ENCODE peak calls at places on chromosomes 5 and 9, in eight cellular contexts. X, M, Z, D, R, H, P and U are unnamed samples.

GRCh38 chr9:133629221-133630110 is 6.7 kb upstream of the DBH start:
- DNase-seq in Z (no peak), H (no peak), R (no peak), P (no peak), X (no peak), M (no peak), D (no peak), U (no peak)

GRCh38 chr5:67133217-67133616 is 63.4 kb downstream of the CD180 start:
- DNase-seq in R (no peak), P (no peak), X (no peak), D (no peak), Z (no peak), M (no peak), H (no peak), U (no peak)

GRCh38 chr5:132498152-132498551 is 7.6 kb upstream of the IRF1 start:
- DNase-seq in D (peak), Z (peak), H (peak), X (no peak), M (peak), P (peak), R (no peak), U (no peak)

GRCh38 chr9:8677725-8678124 is 878.1 kb upstream of the DMAC1 start:
- DNase-seq in P (no peak), R (no peak), H (no peak), X (no peak), D (no peak), Z (no peak), M (no peak), U (no peak)

GRCh38 chr5:53318303-53318702 is 162.1 kb upstream of the FST start:
- DNase-seq in H (no peak), Z (no peak), P (no peak), M (no peak), D (no peak), R (no peak), X (no peak), U (no peak)

GRCh38 chr5:111083323-111083722 is 8.8 kb upstream of the WDR36 start:
- DNase-seq in D (no peak), Z (no peak), P (no peak), H (no peak), X (no peak), M (no peak), R (no peak), U (no peak)

GRCh38 chr9:2227468-2227867 is 212.3 kb downstream of the SMARCA2 start:
- DNase-seq in D (no peak), R (no peak), H (no peak), M (no peak), Z (no peak), X (no peak), P (no peak), U (no peak)

GRCh38 chr5:137344723-137345322 is 154.3 kb downstream of the SPOCK1 start:
- DNase-seq in D (peak), M (no peak), Z (no peak), X (peak), H (no peak), P (no peak), R (peak), U (no peak)

GRCh38 chr5:56195016-56195415 is 38.1 kb downstream of the ANKRD55 start:
- DNase-seq in P (no peak), R (no peak), X (no peak), H (no peak), Z (no peak), D (no peak), M (no peak), U (no peak)

GRCh38 chr5:23268136-23268535 is 239.3 kb upstream of the PRDM9 start:
- DNase-seq in H (no peak), Z (no peak), X (no peak), R (no peak), P (no peak), D (no peak), M (no peak), U (no peak)

GRCh38 chr5:37071901-37072581 is 177.1 kb downstream of the CPLANE1 start:
- DNase-seq in X (no peak), P (no peak), M (no peak), D (no peak), R (peak), Z (no peak), H (no peak), U (peak)

DNA sequence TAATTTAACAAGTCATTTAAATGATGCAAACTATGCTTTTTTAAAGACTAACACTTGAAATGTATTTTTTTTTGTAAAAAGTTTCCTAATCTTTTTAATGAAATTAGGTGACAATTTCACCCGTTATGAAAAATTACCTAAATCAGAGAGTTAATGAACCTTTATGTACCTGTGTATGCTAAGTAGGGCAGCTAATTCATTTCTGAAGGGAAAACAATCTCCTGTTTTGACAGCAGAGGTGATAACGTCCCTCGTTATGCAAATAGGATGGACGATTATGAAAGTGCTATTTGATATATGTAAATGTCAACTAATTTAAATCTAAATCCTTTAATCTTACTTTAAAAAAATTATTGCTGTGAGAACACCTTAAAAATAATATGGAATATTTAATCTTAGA is 58.8 kb downstream of the MEF2C start:
- DNase-seq in R (no peak), D (no peak), P (no peak), M (no peak), X (no peak), H (no peak), Z (no peak), U (no peak)
- H3K27ac ChIP-seq in R (no peak), D (no peak), P (peak), M (no peak), X (peak), H (peak), Z (no peak), U (no peak)

GRCh38 chr9:131496844-131497425 is 5.8 kb upstream of the POMT1 start:
- DNase-seq in P (no peak), M (no peak), Z (no peak), H (no peak), D (no peak), R (no peak), X (no peak), U (no peak)
- H3K27ac ChIP-seq in P (no peak), M (no peak), Z (no peak), H (no peak), D (peak), R (no peak), X (no peak), U (no peak)

GRCh38 chr9:120729796-120730195 is 15.5 kb upstream of the MEGF9 start:
- DNase-seq in R (no peak), H (no peak), P (no peak), M (no peak), X (no peak), Z (no peak), D (no peak), U (no peak)
- H3K27ac ChIP-seq in R (no peak), H (no peak), P (no peak), M (peak), X (no peak), Z (no peak), D (peak), U (peak)

DNA sequence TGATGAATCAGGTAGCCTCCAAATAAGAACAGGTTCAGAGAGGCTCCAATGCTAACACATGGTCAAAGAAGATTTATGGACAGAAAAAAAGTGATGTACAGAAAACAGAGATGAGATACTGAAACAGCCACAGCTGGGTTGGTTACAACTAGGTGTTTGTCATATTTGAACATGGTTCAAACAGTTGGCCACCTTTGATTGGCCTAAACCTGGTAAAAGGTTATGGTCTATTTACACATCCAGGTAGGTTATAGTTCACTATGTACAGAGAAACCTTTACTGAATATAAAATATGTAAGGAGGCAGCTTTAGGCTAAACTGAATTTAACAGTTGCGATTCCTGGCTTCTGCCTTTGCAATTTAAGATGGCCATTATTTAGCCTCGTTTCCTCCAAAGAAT is 134.0 kb upstream of the ZNF366 start:
- DNase-seq in H (no peak), Z (no peak), D (no peak), X (no peak), P (no peak), R (no peak), M (no peak), U (no peak)
- H3K27ac ChIP-seq in H (no peak), Z (no peak), D (no peak), X (no peak), P (no peak), R (no peak), M (no peak), U (no peak)